ENCODE peak calls at places on chromosomes 12 and 14, in six cellular contexts. One of them, this sample, is unnamed.

GRCh38 chr14:76904740-76905569 is 78.7 kb downstream of the LRRC74A start:
- DNase-seq in lower leg skin: peak; percentile 94
- DNase-seq in testis: peak; percentile 34
- DNase-seq in ovary: peak; percentile 63
- DNase-seq in NT2/D1: no peak
- DNase-seq in PC-3: peak; percentile 99
- DNase-seq in this sample: no peak

GRCh38 chr12:107488666-107489065 is 196.9 kb upstream of the PWP1 start:
- DNase-seq in testis: no peak
- DNase-seq in PC-3: no peak
- DNase-seq in ovary: no peak
- DNase-seq in NT2/D1: no peak
- DNase-seq in lower leg skin: no peak
- DNase-seq in this sample: no peak

GRCh38 chr12:128969480-128970055 is 116.3 kb downstream of the GLT1D1 start:
- DNase-seq in testis: peak; percentile 44
- DNase-seq in lower leg skin: no peak
- DNase-seq in ovary: no peak
- DNase-seq in PC-3: peak; percentile 52
- DNase-seq in NT2/D1: peak; percentile 71
- DNase-seq in this sample: peak; percentile 32

GRCh38 chr12:130956009-130956408 is 2.3 kb downstream of the ADGRD1 start:
- DNase-seq in NT2/D1: no peak
- DNase-seq in lower leg skin: no peak
- DNase-seq in ovary: no peak
- DNase-seq in testis: no peak
- DNase-seq in PC-3: no peak
- DNase-seq in this sample: no peak

GRCh38 chr12:97899529-97899928 is 436.9 kb downstream of the RMST start:
- DNase-seq in testis: no peak
- DNase-seq in ovary: no peak
- DNase-seq in lower leg skin: no peak
- DNase-seq in PC-3: no peak
- DNase-seq in NT2/D1: no peak
- DNase-seq in this sample: no peak

GRCh38 chr12:3841783-3842182 is 31.4 kb downstream of the PARP11 start:
- DNase-seq in PC-3: no peak
- DNase-seq in testis: peak; percentile 54
- DNase-seq in NT2/D1: no peak
- DNase-seq in lower leg skin: no peak
- DNase-seq in ovary: peak; percentile 40
- DNase-seq in this sample: no peak

GRCh38 chr12:102534899-102535298 is 54.5 kb upstream of the IGF1 start:
- DNase-seq in NT2/D1: no peak
- DNase-seq in lower leg skin: no peak
- DNase-seq in ovary: no peak
- DNase-seq in testis: no peak
- DNase-seq in PC-3: no peak
- DNase-seq in this sample: no peak

GRCh38 chr12:98901189-98901588 is 256.1 kb downstream of the APAF1 start:
- DNase-seq in lower leg skin: no peak
- DNase-seq in NT2/D1: no peak
- DNase-seq in testis: no peak
- DNase-seq in PC-3: no peak
- DNase-seq in ovary: no peak
- DNase-seq in this sample: no peak

GRCh38 chr14:90999299-90999698 is 61.1 kb downstream of the RPS6KA5 start:
- DNase-seq in NT2/D1: no peak
- DNase-seq in lower leg skin: no peak
- DNase-seq in PC-3: no peak
- DNase-seq in testis: no peak
- DNase-seq in ovary: no peak
- DNase-seq in this sample: no peak

GRCh38 chr14:105195533-105196227 is 14.6 kb upstream of the NUDT14 start:
- DNase-seq in NT2/D1: no peak
- DNase-seq in PC-3: no peak
- DNase-seq in ovary: no peak
- DNase-seq in testis: no peak
- DNase-seq in lower leg skin: no peak
- DNase-seq in this sample: no peak

GRCh38 chr12:51247523-51248206 is 9.0 kb downstream of the DAZAP2 start:
- DNase-seq in PC-3: no peak
- DNase-seq in ovary: no peak
- DNase-seq in NT2/D1: no peak
- DNase-seq in lower leg skin: no peak
- DNase-seq in testis: no peak
- DNase-seq in this sample: no peak

GRCh38 chr12:95385246-95385645 is 88.7 kb upstream of the METAP2 start:
- DNase-seq in PC-3: no peak
- DNase-seq in ovary: peak; percentile 54
- DNase-seq in lower leg skin: no peak
- DNase-seq in NT2/D1: no peak
- DNase-seq in testis: peak; percentile 26
- DNase-seq in this sample: no peak

GRCh38 chr12:30692470-30692869 is 3.2 kb downstream of the IPO8 start:
- DNase-seq in PC-3: peak; percentile 20
- DNase-seq in ovary: no peak
- DNase-seq in NT2/D1: no peak
- DNase-seq in lower leg skin: no peak
- DNase-seq in testis: no peak
- DNase-seq in this sample: no peak

GRCh38 chr12:107759410-107759809 is 1.5 kb downstream of the PRDM4 start:
- DNase-seq in ovary: no peak
- DNase-seq in NT2/D1: no peak
- DNase-seq in testis: no peak
- DNase-seq in lower leg skin: no peak
- DNase-seq in PC-3: peak; percentile 92
- DNase-seq in this sample: no peak

GRCh38 chr14:20683896-20684661 is at the start of gene RNASE4:
- DNase-seq in testis: peak; percentile 93
- DNase-seq in lower leg skin: peak; percentile 98
- DNase-seq in NT2/D1: no peak
- DNase-seq in PC-3: peak; percentile 88
- DNase-seq in ovary: peak; percentile 91
- DNase-seq in this sample: peak; percentile 80

GRCh38 chr12:51980051-51980808 is 26.5 kb upstream of the TAMALIN start:
- DNase-seq in NT2/D1: peak; percentile 55
- DNase-seq in PC-3: peak; percentile 71
- DNase-seq in testis: peak; percentile 73
- DNase-seq in ovary: peak; percentile 73
- DNase-seq in lower leg skin: peak; percentile 94
- DNase-seq in this sample: peak; percentile 45

GRCh38 chr14:34060747-34061050 is 109.8 kb upstream of the EGLN3 start:
- DNase-seq in testis: no peak
- DNase-seq in PC-3: no peak
- DNase-seq in ovary: no peak
- DNase-seq in lower leg skin: no peak
- DNase-seq in NT2/D1: no peak
- DNase-seq in this sample: no peak

GRCh38 chr12:40376533-40377267 is 151.9 kb downstream of the LRRK2 start:
- DNase-seq in NT2/D1: no peak
- DNase-seq in lower leg skin: no peak
- DNase-seq in ovary: no peak
- DNase-seq in PC-3: no peak
- DNase-seq in testis: no peak
- DNase-seq in this sample: no peak

GRCh38 chr14:75697918-75698317 is 36.9 kb downstream of the TTLL5 start:
- DNase-seq in PC-3: no peak
- DNase-seq in ovary: no peak
- DNase-seq in NT2/D1: no peak
- DNase-seq in testis: no peak
- DNase-seq in lower leg skin: no peak
- DNase-seq in this sample: no peak

GRCh38 chr12:10212623-10213131 is at the start of gene GABARAPL1:
- DNase-seq in NT2/D1: peak; percentile 68
- DNase-seq in lower leg skin: peak; percentile 97
- DNase-seq in testis: peak; percentile 91
- DNase-seq in ovary: peak; percentile 94
- DNase-seq in PC-3: peak; percentile 45
- DNase-seq in this sample: peak; percentile 90

GRCh38 chr14:81834308-81834707 is 300.7 kb upstream of the SEL1L start:
- DNase-seq in testis: no peak
- DNase-seq in lower leg skin: no peak
- DNase-seq in PC-3: peak; percentile 13
- DNase-seq in ovary: no peak
- DNase-seq in NT2/D1: no peak
- DNase-seq in this sample: no peak

GRCh38 chr12:51847830-51848727 is at the start of gene FIGNL2:
- DNase-seq in PC-3: no peak
- DNase-seq in NT2/D1: no peak
- DNase-seq in testis: no peak
- DNase-seq in lower leg skin: no peak
- DNase-seq in ovary: no peak
- DNase-seq in this sample: peak; percentile 80

GRCh38 chr14:37142835-37143499 is 29.4 kb downstream of the SLC25A21 start:
- DNase-seq in NT2/D1: no peak
- DNase-seq in ovary: no peak
- DNase-seq in PC-3: peak; percentile 90
- DNase-seq in testis: no peak
- DNase-seq in lower leg skin: no peak
- DNase-seq in this sample: no peak

GRCh38 chr12:123540899-123541662 is 7.6 kb upstream of the RILPL1 start:
- DNase-seq in ovary: no peak
- DNase-seq in PC-3: no peak
- DNase-seq in testis: no peak
- DNase-seq in lower leg skin: no peak
- DNase-seq in NT2/D1: no peak
- DNase-seq in this sample: no peak

DNA sequence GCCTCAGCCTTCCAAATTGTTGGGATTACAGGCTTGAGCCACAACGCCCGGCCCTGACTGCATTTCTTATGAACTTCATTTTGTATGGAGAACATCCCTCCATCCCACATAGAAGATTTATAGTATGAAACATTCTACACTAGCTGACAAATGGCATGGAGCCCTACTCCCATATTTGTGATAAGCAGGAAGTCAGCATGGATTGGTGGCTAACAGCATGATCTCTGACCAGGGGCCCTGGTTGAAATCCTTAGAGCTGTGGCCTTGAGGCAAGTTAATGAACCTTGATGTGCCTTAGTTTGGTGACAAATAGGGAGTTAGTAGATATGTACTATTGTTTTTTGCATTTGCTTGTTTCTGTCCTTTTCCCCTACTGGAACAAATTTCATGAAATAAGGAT is 12.3 kb downstream of the IFI27L1 start:
- DNase-seq in PC-3: no peak
- DNase-seq in ovary: no peak
- DNase-seq in testis: no peak
- DNase-seq in NT2/D1: no peak
- DNase-seq in lower leg skin: no peak
- DNase-seq in this sample: no peak
- H3K4me3 ChIP-seq in PC-3: no peak overlapping the region
- H3K4me3 ChIP-seq in ovary: no peak overlapping the region
- H3K4me3 ChIP-seq in testis: no peak overlapping the region
- H3K4me3 ChIP-seq in NT2/D1: no peak overlapping the region
- H3K4me3 ChIP-seq in lower leg skin: no peak overlapping the region
- H3K4me3 ChIP-seq in this sample: no peak overlapping the region

GRCh38 chr12:12534134-12534866 is 28.4 kb downstream of the DUSP16 start:
- DNase-seq in NT2/D1: no peak
- DNase-seq in ovary: no peak
- DNase-seq in PC-3: no peak
- DNase-seq in lower leg skin: no peak
- DNase-seq in testis: peak; percentile 29
- DNase-seq in this sample: no peak

GRCh38 chr12:12534975-12535374 is 27.7 kb downstream of the DUSP16 start:
- DNase-seq in lower leg skin: no peak
- DNase-seq in PC-3: no peak
- DNase-seq in ovary: no peak
- DNase-seq in NT2/D1: no peak
- DNase-seq in testis: no peak
- DNase-seq in this sample: peak; percentile 61

GRCh38 chr12:12531194-12531593 is 31.5 kb downstream of the DUSP16 start:
- DNase-seq in PC-3: no peak
- DNase-seq in lower leg skin: no peak
- DNase-seq in NT2/D1: no peak
- DNase-seq in ovary: no peak
- DNase-seq in testis: no peak
- DNase-seq in this sample: no peak

GRCh38 chr12:12529783-12530421 is 32.8 kb downstream of the DUSP16 start:
- DNase-seq in NT2/D1: no peak
- DNase-seq in PC-3: no peak
- DNase-seq in lower leg skin: no peak
- DNase-seq in testis: no peak
- DNase-seq in ovary: no peak
- DNase-seq in this sample: no peak

GRCh38 chr12:12533238-12533829 is 29.3 kb downstream of the DUSP16 start:
- DNase-seq in ovary: peak; percentile 76
- DNase-seq in NT2/D1: no peak
- DNase-seq in PC-3: no peak
- DNase-seq in lower leg skin: no peak
- DNase-seq in testis: peak; percentile 66
- DNase-seq in this sample: peak; percentile 70
- H3K4me3 ChIP-seq in ovary: no peak overlapping the region
- H3K4me3 ChIP-seq in NT2/D1: no peak overlapping the region
- H3K4me3 ChIP-seq in PC-3: no peak overlapping the region
- H3K4me3 ChIP-seq in lower leg skin: no peak overlapping the region
- H3K4me3 ChIP-seq in testis: no peak overlapping the region
- H3K4me3 ChIP-seq in this sample: no peak overlapping the region

DNA sequence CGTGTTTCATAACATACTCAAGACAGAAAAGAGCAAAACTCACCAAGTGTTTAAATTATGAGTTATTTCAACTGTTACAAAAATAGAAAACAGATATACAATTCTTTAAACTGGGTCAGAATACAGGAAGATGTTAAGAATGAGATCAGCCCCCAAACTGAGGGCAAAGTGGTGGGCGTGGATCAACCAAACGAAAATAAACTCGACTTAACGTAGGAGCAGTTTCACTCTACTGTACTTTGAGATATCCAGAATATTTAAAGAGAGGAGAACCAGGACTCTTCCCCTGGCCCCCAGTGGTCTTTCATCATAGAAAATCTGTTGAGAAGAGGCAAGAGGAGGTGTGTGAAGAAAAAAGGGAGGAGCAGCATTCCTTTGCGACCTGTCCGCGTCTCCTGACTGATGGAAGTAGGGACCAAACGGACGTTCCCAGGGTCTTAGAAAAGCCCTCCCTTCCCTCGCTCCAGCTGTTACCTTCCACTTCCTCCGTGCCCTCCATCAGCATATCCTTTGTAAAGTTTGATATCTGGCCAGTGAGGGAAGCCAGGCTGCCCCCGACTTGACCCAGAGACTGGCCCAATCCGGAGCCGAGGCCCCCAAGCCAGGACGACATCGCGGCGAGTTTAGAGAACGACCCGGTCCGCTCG is 663 bp downstream of the TRIP11 start:
- DNase-seq in ovary: peak; percentile 73
- DNase-seq in testis: peak; percentile 66
- DNase-seq in NT2/D1: peak; percentile 68
- DNase-seq in lower leg skin: no peak
- DNase-seq in PC-3: peak; percentile 63
- DNase-seq in this sample: no peak
- H3K4me3 ChIP-seq in ovary: peak overlapping the region; percentile 63
- H3K4me3 ChIP-seq in testis: peak overlapping the region; percentile 99
- H3K4me3 ChIP-seq in NT2/D1: peak overlapping the region; percentile 89
- H3K4me3 ChIP-seq in lower leg skin: peak overlapping the region; percentile 85
- H3K4me3 ChIP-seq in PC-3: peak overlapping the region; percentile 92
- H3K4me3 ChIP-seq in this sample: peak overlapping the region; percentile 68

DNA sequence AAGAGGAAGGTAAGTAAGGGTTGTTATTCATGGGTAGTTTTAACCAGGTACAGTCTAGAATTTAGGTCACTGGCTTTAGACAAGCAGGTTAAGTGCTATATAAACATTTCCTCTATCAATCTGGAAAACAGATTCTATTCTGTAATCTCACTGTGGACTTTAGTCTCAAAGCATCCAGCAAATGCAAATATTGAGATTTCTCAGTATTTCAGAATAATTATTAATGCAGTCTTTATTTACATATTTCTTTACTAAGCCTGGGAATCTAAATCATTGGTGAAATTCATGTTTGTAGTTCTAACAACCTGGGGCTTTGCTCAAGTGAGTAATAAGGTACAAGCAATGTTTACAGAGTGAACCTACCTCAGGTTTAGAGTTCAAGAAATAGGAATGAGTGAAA is 61.9 kb downstream of the SLC41A2 start:
- DNase-seq in testis: no peak
- DNase-seq in ovary: no peak
- DNase-seq in PC-3: peak; percentile 62
- DNase-seq in NT2/D1: no peak
- DNase-seq in lower leg skin: no peak
- DNase-seq in this sample: no peak
- H3K4me3 ChIP-seq in testis: no peak overlapping the region
- H3K4me3 ChIP-seq in ovary: no peak overlapping the region
- H3K4me3 ChIP-seq in PC-3: peak overlapping the region; percentile 13
- H3K4me3 ChIP-seq in NT2/D1: no peak overlapping the region
- H3K4me3 ChIP-seq in lower leg skin: no peak overlapping the region
- H3K4me3 ChIP-seq in this sample: no peak overlapping the region